ENCODE peak calls at places on chromosome 15, in four cellular contexts. J is upper lobe of left lung, B is body of pancreas, S is dorsolateral prefrontal cortex. T is an unnamed sample.

GRCh38 chr15:43135351-43135750 is 2.0 kb downstream of the TMEM62 start:
- DNase-seq in S (no peak), J (no peak), B (no peak), T (no peak)

GRCh38 chr15:22227411-22227810 is 147.1 kb downstream of the OR4M2 start:
- DNase-seq in S (no peak), J (no peak), B (no peak), T (no peak)

GRCh38 chr15:73992594-73992898 is 451 bp upstream of the STOML1 start:
- DNase-seq in S (no peak), B (no peak), J (no peak), T (no peak)

GRCh38 chr15:72685925-72686794 is at the start of the genes BBS4 and HIGD2B:
- DNase-seq in J (peak; percentile 96), B (peak; percentile 89), S (peak; percentile 90), T (peak; percentile 91)

GRCh38 chr15:71296032-71296686 is 180.9 kb downstream of the THSD4 start:
- DNase-seq in S (no peak), J (no peak), B (no peak), T (no peak)

GRCh38 chr15:40420793-40421192 is 15.2 kb downstream of the IVD start:
- DNase-seq in J (no peak), S (no peak), B (peak; percentile 84), T (no peak)

GRCh38 chr15:45199136-45199810 is 11.5 kb upstream of the SHF start:
- DNase-seq in B (no peak), S (no peak), J (no peak), T (no peak)

GRCh38 chr15:73900129-73900712 is 26.0 kb upstream of the LOXL1 start:
- DNase-seq in B (no peak), S (no peak), J (peak; percentile 37), T (no peak)

GRCh38 chr15:48865387-48866079 is 12.4 kb upstream of the EID1 start:
- DNase-seq in B (no peak), J (no peak), S (no peak), T (no peak)

GRCh38 chr15:40042791-40043320 is 3.9 kb upstream of the SRP14 start:
- DNase-seq in J (no peak), S (no peak), B (no peak), T (no peak)

GRCh38 chr15:87722941-87723691 is 533.4 kb downstream of the NTRK3 start:
- DNase-seq in B (no peak), S (no peak), J (no peak), T (no peak)

GRCh38 chr15:90419738-90420487 is 31.9 kb downstream of the IQGAP1 start:
- DNase-seq in S (no peak), B (no peak), J (no peak), T (no peak)

GRCh38 chr15:91787198-91787597 is 66.3 kb upstream of the SLCO3A1 start:
- DNase-seq in J (no peak), S (no peak), B (no peak), T (no peak)

GRCh38 chr15:90040618-90041017 is 39.5 kb downstream of the ZNF710 start:
- DNase-seq in J (no peak), B (no peak), S (no peak), T (no peak)

GRCh38 chr15:76169013-76169412 is 109.2 kb downstream of the TMEM266 start:
- DNase-seq in J (no peak), S (no peak), B (no peak), T (no peak)

GRCh38 chr15:53693729-53694533 is 65.5 kb downstream of the WDR72 start:
- DNase-seq in B (peak; percentile 72), J (no peak), S (no peak), T (no peak)

GRCh38 chr15:43270113-43270665 is 3.5 kb upstream of the TGM5 start:
- DNase-seq in B (no peak), J (no peak), S (no peak), T (no peak)

GRCh38 chr15:38627684-38628277 is 63.2 kb upstream of the RASGRP1 start:
- DNase-seq in B (no peak), S (no peak), J (no peak), T (no peak)

GRCh38 chr15:93152951-93153350 is 63.9 kb upstream of the RGMA start:
- DNase-seq in S (peak; percentile 48), B (peak; percentile 53), J (no peak), T (peak; percentile 90)

GRCh38 chr15:31382693-31383005 is 56.0 kb downstream of the KLF13 start:
- DNase-seq in B (no peak), J (no peak), S (no peak), T (no peak)

GRCh38 chr15:59349715-59350420 is 22.8 kb downstream of the MYO1E start:
- DNase-seq in J (no peak), S (no peak), B (no peak), T (no peak)

GRCh38 chr15:101451192-101451799 is 38.2 kb downstream of the PCSK6 start:
- DNase-seq in J (no peak), B (no peak), S (peak; percentile 59), T (no peak)
- H3K4me3 ChIP-seq in J (no peak overlapping the region), B (no peak overlapping the region), S (no peak overlapping the region), T (no peak overlapping the region)

DNA sequence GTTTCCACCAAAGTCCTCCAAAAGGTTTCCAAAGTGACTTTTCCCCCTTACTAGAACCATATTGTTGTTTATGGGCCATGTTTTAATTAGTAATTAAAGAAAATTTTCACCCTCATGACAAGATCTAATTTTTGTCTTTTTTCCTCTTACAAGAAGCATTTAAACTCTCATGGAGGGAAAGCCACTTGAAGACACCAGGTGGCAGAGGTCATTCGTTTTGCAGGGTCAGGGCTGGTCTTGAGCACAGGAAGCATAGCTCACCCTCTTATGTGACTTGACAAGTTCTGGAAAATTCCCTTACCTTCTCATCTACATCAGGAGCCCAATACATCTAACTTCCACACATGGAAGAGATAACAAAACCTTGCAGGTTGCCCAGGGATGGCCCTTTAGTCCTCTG is 163.7 kb downstream of the GREM1 start:
- DNase-seq in J (no peak), B (no peak), S (no peak), T (no peak)
- H3K27ac ChIP-seq in J (no peak overlapping the region), B (no peak overlapping the region), S (no peak overlapping the region), T (no peak overlapping the region)

GRCh38 chr15:85749261-85750151 is 45.2 kb downstream of the KLHL25 start:
- DNase-seq in S (no peak), J (no peak), B (no peak), T (peak; percentile 73)
- TF ChIP-seq CTCF in S (no peak), J (no peak), B (no peak), T (no peak)

DNA sequence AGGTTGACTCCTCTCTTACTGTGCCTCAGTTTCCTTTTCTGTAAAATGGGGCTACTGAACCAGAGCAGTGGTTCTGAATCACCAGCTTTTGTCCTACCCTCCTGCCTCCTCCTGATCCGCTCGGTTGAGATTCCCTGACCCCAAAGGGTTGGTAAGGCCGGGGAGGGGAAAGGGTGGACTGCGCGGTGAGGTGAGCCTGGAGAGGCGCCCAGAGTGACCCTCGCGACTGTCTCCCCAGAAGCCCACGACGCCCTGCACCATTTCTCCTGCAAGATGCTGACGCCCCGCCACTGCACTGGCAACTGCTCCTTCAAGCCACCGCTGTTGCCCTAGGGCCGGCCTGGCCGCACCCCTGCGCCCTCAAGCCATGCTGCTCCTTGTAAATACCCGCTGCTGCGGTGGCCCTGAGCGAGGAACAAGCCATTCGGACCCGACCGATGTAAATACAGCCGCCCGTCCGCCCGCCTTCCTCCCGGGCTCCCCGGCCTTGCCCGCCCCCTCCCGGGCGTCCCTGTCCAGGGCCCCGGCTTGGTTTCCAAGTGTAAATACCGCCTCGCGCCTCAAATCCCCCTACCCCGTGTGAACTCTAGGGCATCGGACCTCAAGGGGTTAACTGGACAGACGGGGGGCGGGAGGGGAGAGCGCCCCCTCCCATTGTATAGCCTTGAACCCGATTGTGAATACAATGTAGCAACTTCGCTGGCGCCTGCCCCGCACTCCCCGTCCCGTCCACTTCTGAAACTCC is 6.2 kb downstream of the RNU6-1 start:
- DNase-seq in B (peak; percentile 40), S (no peak), J (peak; percentile 86), T (no peak)
- H3K4me3 ChIP-seq in B (no peak overlapping the region), S (peak overlapping the region; percentile 49), J (peak overlapping the region; percentile 45), T (no peak overlapping the region)

DNA sequence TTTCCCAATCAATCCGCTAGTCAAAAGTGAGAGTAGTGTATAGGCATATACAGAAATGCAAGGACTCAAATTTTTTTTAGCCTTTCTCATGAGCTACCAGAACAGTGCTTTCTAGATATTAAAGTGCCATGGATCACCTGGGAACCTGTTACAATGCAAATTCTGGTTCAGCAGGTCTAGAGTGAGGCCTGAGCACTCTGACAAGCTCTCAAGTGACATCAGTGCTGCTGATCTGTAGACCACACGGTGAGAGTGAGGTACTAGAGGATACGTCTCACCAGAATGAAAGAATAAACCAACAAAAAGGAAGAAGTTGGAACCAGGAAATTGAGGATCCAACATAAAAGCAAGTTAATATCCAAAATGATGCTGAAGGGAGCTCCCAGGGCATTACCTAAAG is 16.0 kb upstream of the PLA2G4D start:
- DNase-seq in B (no peak), S (no peak), J (no peak), T (no peak)
- H3K27ac ChIP-seq in B (no peak overlapping the region), S (no peak overlapping the region), J (no peak overlapping the region), T (no peak overlapping the region)

T was measured in tibial artery.